ENCODE peak calls at places on chromosomes 4 and X, in four cellular contexts. Y is cardiac muscle cell, B is uterus, L is A549. V is an unnamed sample. For H3K4me1 and H3K9me3, the result is how much of the 10 kb centered on the place peaks cover.

GRCh38 chrX:2439613-2440012 is 61.2 kb downstream of the DHRSX start:
- DNase-seq in Y (no peak), B (no peak), L (no peak), V (peak)

GRCh38 chrX:30659421-30659820 is 6.2 kb downstream of the GK start:
- DNase-seq in Y (no peak), B (no peak), L (peak), V (no peak)

GRCh38 chr4:81714251-81714650 is 242.5 kb upstream of the RASGEF1B start:
- DNase-seq in Y (no peak), B (no peak), L (no peak), V (no peak)

GRCh38 chr4:72899214-72899613 is 170.3 kb downstream of the COX18 start:
- DNase-seq in Y (no peak), B (no peak), L (no peak), V (no peak)

GRCh38 chr4:85669204-85669603 is 194.3 kb downstream of the ARHGAP24 start:
- DNase-seq in Y (no peak), B (no peak), L (no peak), V (no peak)

GRCh38 chrX:33379839-33380238 is 168.5 kb upstream of the DMD start:
- DNase-seq in Y (no peak), B (no peak), L (no peak), V (no peak)

GRCh38 chr4:33171873-33172550 is 2451.8 kb downstream of the PCDH7 start:
- DNase-seq in Y (no peak), B (no peak), L (no peak), V (no peak)

GRCh38 chr4:104906274-104906673 is 240.4 kb upstream of the TET2 start:
- DNase-seq in Y (no peak), B (no peak), L (no peak), V (no peak)

GRCh38 chr4:82561745-82562552 is at the start of gene TMEM150C:
- DNase-seq in Y (peak), B (no peak), L (peak), V (no peak)

GRCh38 chrX:43108828-43109227 is 330.9 kb upstream of the PPP1R2C start:
- DNase-seq in Y (no peak), B (no peak), L (no peak), V (no peak)

GRCh38 chr4:87575408-87575807 is 32.9 kb upstream of the DSPP start:
- DNase-seq in Y (no peak), B (no peak), L (no peak), V (no peak)

DNA sequence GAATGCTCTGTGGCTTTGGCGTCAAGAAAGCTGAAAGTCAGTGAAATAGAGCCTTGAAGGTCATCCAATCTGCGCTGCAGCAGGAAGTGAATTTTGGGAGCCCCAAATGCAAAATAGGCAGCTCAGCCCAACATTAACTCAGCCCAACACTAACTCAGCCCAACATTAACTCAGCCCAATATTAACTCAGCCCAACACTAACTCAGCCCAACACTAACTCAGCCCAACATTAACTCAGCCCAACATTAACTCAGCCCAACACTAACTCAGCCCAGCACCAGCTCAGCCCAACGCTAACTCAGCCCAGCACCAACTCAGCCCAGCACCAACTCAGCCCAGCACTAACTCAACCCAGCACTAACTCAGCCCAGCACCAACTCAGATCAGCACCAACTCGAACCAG is 71.5 kb downstream of the SORBS2 start:
- DNase-seq in Y (no peak), B (no peak), L (no peak), V (no peak)
- H3K4me1 ChIP-seq in Y (under half), B (under half), L (under half), V (half or more)

GRCh38 chrX:115906276-115906675 is 264.3 kb upstream of the AGTR2 start:
- DNase-seq in Y (no peak), B (no peak), L (no peak), V (no peak)
- H3K9me3 ChIP-seq in Y (under half), B (under half), L (under half), V (under half)

DNA sequence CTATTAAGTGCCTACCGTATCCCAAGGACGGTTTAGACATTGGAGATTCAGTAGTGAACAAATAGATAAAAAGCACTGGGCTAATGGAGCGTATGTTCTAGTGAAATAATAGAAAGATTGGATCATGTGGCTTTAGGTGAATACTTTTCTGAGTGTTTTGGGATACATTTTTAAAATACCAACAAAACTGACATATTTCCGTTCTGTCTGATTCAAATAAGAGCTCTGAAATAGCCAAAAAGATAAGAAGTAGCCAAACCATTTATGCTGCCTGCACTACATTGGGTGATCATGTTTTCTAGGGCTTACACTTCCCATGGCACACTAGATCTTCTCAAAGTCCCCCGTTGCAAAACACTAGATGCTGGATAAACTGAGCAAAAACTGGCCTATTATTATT is 14.2 kb downstream of the IGFBP7 start:
- DNase-seq in Y (no peak), B (no peak), L (no peak), V (no peak)
- H3K4me1 ChIP-seq in Y (under half), B (under half), L (half or more), V (half or more)

DNA sequence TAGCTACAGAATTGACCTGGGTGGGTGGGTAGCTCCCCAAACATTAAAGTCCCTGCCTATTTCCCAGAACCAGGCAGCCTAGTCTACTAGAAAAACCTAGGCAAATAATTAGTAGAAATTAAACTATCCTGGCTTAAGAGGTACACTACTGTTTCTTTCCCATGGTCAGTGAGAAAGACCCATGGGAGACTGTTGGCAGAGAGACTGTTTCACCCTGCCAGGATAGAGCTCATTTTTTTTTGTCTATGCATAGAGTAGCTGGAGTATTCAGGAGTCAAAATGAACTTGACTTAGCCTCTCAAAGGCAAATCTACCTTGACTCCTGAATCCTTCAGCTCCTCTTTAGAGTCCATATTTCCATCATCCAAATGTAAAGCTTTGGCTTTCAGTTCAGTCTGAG is 107.0 kb upstream of the AR start:
- DNase-seq in Y (no peak), B (no peak), L (no peak), V (no peak)
- H3K9me3 ChIP-seq in Y (under half), B (under half), L (under half), V (under half)

GRCh38 chrX:114046695-114047279 is 537.1 kb upstream of the HTR2C start:
- DNase-seq in Y (no peak), B (no peak), L (no peak), V (no peak)

GRCh38 chrX:114049063-114049462 is 534.8 kb upstream of the HTR2C start:
- DNase-seq in Y (no peak), B (no peak), L (no peak), V (no peak)

GRCh38 chrX:114047558-114047957 is 536.3 kb upstream of the HTR2C start:
- DNase-seq in Y (no peak), B (no peak), L (no peak), V (no peak)

GRCh38 chrX:114051667-114052315 is 532.1 kb upstream of the HTR2C start:
- DNase-seq in Y (no peak), B (no peak), L (no peak), V (no peak)

GRCh38 chrX:114050075-114050796 is 533.6 kb upstream of the HTR2C start:
- DNase-seq in Y (no peak), B (no peak), L (no peak), V (no peak)
- H3K4me1 ChIP-seq in Y (under half), B (under half), L (under half), V (under half)

GRCh38 chrX:75131973-75132627 is 24.0 kb downstream of the ABCB7 start:
- DNase-seq in Y (no peak), B (no peak), L (no peak), V (no peak)
- H3K9me3 ChIP-seq in Y (under half), B (under half), L (under half), V (under half)

DNA sequence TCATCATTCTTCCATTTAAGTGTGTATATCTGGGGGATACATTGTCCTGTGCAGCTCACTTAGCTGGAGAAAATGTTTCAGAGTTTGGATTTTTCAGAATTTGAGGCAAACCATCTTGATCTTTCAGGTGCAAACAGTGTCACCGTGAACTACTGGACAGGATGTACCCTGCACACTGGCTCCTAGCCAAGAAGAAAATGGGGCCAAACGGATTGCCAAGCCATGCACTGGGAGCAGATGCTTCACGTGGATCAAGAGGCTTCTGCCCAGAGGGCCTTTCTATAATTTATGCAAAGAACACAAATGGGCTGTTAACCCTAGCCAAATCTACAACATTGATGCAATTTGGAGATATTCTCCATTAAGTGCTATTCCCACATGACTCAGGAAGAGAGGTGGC is 46.9 kb upstream of the ATP8A1 start:
- DNase-seq in Y (no peak), B (no peak), L (no peak), V (no peak)
- H3K4me1 ChIP-seq in Y (under half), B (under half), L (under half), V (under half)

DNA sequence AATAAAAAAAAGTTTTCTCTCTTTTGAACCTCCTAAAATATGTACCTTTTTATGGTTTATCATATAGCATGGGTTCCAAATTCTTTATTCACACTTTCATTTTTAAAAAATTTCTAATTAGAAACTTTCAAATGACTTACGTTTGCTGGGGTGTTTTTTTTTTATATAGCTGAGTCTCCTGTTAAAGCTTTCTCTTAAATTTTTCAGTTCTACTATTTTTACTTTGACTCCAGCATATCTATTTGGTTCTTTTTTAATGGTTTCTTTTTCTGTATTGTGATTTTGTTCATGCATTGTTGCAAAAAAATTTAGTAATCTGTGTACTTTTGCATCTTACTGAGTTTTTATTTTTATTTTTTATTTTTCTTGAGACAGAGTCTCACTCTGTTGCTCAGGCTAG is 22.3 kb downstream of the ZNF718 start:
- DNase-seq in Y (no peak), B (no peak), L (no peak), V (no peak)
- H3K9me3 ChIP-seq in Y (under half), B (under half), L (half or more), V (under half)

DNA sequence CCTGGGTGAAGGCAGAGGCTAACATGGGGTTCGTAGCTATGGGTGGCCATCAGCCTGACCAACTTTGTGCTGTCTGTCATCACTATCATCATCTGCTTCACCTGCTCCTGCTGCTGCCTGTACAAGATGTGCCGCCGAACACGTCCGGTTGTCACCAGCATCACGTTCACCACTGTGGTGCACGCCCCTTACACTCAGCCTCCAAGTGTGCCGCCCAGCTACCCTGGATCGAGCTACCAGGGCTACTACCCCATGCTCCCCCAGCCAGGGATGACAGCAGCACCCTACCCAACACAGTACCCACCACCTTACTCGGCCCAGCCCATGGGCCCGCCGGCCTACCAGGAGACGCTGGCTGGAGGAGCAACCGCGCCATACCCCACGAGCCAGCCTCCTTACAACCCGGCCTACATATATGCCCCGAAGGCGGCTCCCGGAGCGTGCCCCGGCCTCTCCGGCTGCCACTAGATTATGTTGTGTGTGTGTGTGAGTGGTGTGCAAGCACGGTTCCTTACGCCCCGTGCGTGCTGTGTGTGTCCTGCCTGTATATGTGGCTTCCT is 238.1 kb upstream of the ZCCHC13 start:
- DNase-seq in Y (no peak), B (no peak), L (no peak), V (no peak)
- H3K4me1 ChIP-seq in Y (under half), B (under half), L (under half), V (under half)

GRCh38 chr4:25221377-25221776 is 12.5 kb upstream of the PI4K2B start:
- DNase-seq in Y (no peak), B (no peak), L (no peak), V (no peak)
- H3K9me3 ChIP-seq in Y (under half), B (under half), L (under half), V (under half)